ENCODE peak calls at places on chromosomes 5 and 9, in seven cellular contexts. P, E, X, J, M, U and K are unnamed samples.

GRCh38 chr9:88533951-88534455 is 975 bp upstream of the NXNL2 start:
- DNase-seq in P (no peak), E (peak; percentile 25), X (no peak), J (no peak), M (peak; percentile 19), U (no peak), K (peak; percentile 35)

GRCh38 chr5:19555436-19555835 is 432.6 kb downstream of the CDH18 start:
- DNase-seq in P (no peak), E (no peak), X (no peak), J (no peak), M (no peak), U (no peak), K (no peak)

GRCh38 chr5:16464664-16465543 is 696 bp downstream of the ZNF622 start:
- DNase-seq in P (no peak), E (no peak), X (no peak), J (peak; percentile 19), M (peak; percentile 6), U (no peak), K (no peak)

GRCh38 chr9:123309611-123310010 is 41.2 kb upstream of the STRBP start:
- DNase-seq in P (no peak), E (no peak), X (peak; percentile 41), J (no peak), M (no peak), U (no peak), K (no peak)

GRCh38 chr9:134564431-134565170 is 77.0 kb upstream of the COL5A1 start:
- DNase-seq in P (no peak), E (no peak), X (no peak), J (peak; percentile 80), M (no peak), U (no peak), K (no peak)

GRCh38 chr9:134325096-134325812 is 1.0 kb upstream of the RXRA start:
- DNase-seq in P (no peak), E (peak; percentile 63), X (no peak), J (peak; percentile 58), M (peak; percentile 42), U (peak; percentile 59), K (no peak)

GRCh38 chr9:84343111-84343521 is 2.6 kb upstream of the SLC28A3 start:
- DNase-seq in P (no peak), E (peak; percentile 84), X (no peak), J (peak; percentile 71), M (no peak), U (no peak), K (no peak)

GRCh38 chr9:129623331-129623730 is 2.4 kb upstream of the C9orf50 start:
- DNase-seq in P (no peak), E (no peak), X (no peak), J (peak; percentile 84), M (no peak), U (no peak), K (no peak)

GRCh38 chr5:124704594-124705284 is 41.7 kb downstream of the ZNF608 start:
- DNase-seq in P (no peak), E (no peak), X (no peak), J (no peak), M (no peak), U (no peak), K (no peak)

GRCh38 chr9:111975709-111976108 is 79.1 kb downstream of the UGCG start:
- DNase-seq in P (peak; percentile 32), E (no peak), X (peak; percentile 22), J (no peak), M (no peak), U (no peak), K (no peak)

GRCh38 chr5:170353011-170353890 is 35.9 kb downstream of the KCNMB1 start:
- DNase-seq in P (no peak), E (peak; percentile 52), X (no peak), J (no peak), M (no peak), U (no peak), K (no peak)

GRCh38 chr9:18163146-18163545 is 310.8 kb upstream of the ADAMTSL1 start:
- DNase-seq in P (no peak), E (no peak), X (no peak), J (no peak), M (no peak), U (no peak), K (no peak)

GRCh38 chr9:96885424-96885823 is 31.1 kb upstream of the ZNF782 start:
- DNase-seq in P (no peak), E (no peak), X (no peak), J (no peak), M (no peak), U (no peak), K (no peak)

GRCh38 chr5:14491015-14491414 is 90.6 kb upstream of the OTULINL start:
- DNase-seq in P (no peak), E (no peak), X (no peak), J (no peak), M (no peak), U (no peak), K (no peak)

GRCh38 chr5:96332535-96333396 is 100.3 kb downstream of the PCSK1 start:
- DNase-seq in P (no peak), E (no peak), X (peak; percentile 76), J (no peak), M (no peak), U (no peak), K (no peak)

GRCh38 chr5:95631991-95632675 is 12.2 kb downstream of the GPR150 start:
- DNase-seq in P (no peak), E (no peak), X (no peak), J (peak; percentile 33), M (peak; percentile 68), U (no peak), K (no peak)

GRCh38 chr5:35316611-35317307 is 86.5 kb upstream of the PRLR start:
- DNase-seq in P (no peak), E (no peak), X (no peak), J (no peak), M (no peak), U (no peak), K (no peak)

GRCh38 chr5:3694819-3695218 is 99.2 kb downstream of the IRX1 start:
- DNase-seq in P (no peak), E (no peak), X (no peak), J (no peak), M (no peak), U (no peak), K (no peak)

GRCh38 chr5:142621227-142621626 is 64.7 kb downstream of the FGF1 start:
- DNase-seq in P (no peak), E (no peak), X (no peak), J (peak; percentile 72), M (no peak), U (no peak), K (no peak)

GRCh38 chr5:159678800-159679392 is 237.4 kb upstream of the ADRA1B start:
- DNase-seq in P (no peak), E (no peak), X (no peak), J (no peak), M (no peak), U (no peak), K (no peak)

GRCh38 chr5:164921722-164922121 is 1416.3 kb downstream of the MAT2B start:
- DNase-seq in P (no peak), E (no peak), X (no peak), J (no peak), M (no peak), U (no peak), K (no peak)

GRCh38 chr5:148969291-148969690 is 93.6 kb downstream of the SH3TC2 start:
- DNase-seq in P (no peak), E (no peak), X (no peak), J (no peak), M (no peak), U (no peak), K (no peak)

GRCh38 chr5:96875805-96876291 is 452 bp upstream of the ERAP2 start:
- DNase-seq in P (no peak), E (no peak), X (no peak), J (no peak), M (no peak), U (no peak), K (no peak)

GRCh38 chr5:141850183-141850768 is 27.9 kb downstream of the PCDH1 start:
- DNase-seq in P (no peak), E (peak; percentile 48), X (no peak), J (peak; percentile 21), M (no peak), U (no peak), K (peak; percentile 65)

GRCh38 chr9:114504341-114505186 is 709 bp downstream of the WHRN start:
- DNase-seq in P (peak; percentile 18), E (peak; percentile 51), X (no peak), J (no peak), M (peak; percentile 42), U (peak; percentile 70), K (peak; percentile 62)

DNA sequence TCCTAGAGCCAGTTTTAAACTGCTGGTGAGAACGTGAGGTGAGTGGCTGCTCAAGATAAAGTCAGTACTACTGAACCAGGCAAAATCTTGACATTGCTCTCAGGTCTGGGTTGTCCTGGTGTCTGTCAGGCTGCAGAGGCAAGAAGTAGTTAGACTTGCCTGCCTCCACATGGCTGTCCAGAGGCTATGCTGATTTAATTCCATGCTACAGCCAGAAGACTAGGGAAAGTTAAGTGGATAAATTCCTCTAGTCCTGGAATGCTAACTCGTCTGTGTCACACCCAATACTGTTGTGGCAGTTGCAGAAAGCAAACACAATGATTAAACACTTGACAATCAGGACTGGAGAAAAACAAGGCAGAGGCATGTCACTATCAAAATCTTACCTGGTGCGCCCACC is 118.9 kb downstream of the ACER2 start:
- DNase-seq in P (no peak), E (peak; percentile 43), X (no peak), J (no peak), M (no peak), U (no peak), K (no peak)
- TF ChIP-seq CTCF in P (no peak), E (no peak), X (no peak), J (no peak), M (no peak), U (no peak), K (no peak)

GRCh38 chr5:84255318-84255717 is 129.4 kb downstream of the EDIL3 start:
- DNase-seq in P (peak; percentile 47), E (no peak), X (no peak), J (peak; percentile 76), M (peak; percentile 31), U (no peak), K (no peak)
- TF ChIP-seq CTCF in P (peak; percentile 43), E (peak; percentile 41), X (peak; percentile 39), J (peak; percentile 56), M (peak; percentile 17), U (peak; percentile 6), K (no peak)

DNA sequence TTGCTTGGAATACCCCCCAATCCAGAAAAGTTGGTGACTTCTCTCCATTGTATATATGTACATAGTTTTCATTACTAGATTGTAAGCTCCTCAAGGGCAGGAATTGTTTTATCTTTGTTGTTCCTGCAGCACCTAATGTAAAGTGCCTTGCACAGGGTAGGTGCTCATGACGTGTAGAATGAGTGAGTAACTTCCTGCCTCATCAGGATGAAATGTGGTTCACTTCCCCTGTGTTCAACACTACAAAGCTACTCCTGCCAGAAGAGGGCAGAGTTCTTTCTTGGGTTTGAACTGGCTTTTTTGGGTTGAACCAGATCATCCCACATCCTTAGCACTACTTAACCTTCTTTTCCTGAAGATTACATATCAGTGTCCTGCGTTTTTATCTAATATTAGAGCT is 23.9 kb downstream of the GTF3C4 start:
- DNase-seq in P (no peak), E (no peak), X (no peak), J (no peak), M (no peak), U (no peak), K (no peak)
- TF ChIP-seq CTCF in P (peak; percentile 24), E (peak; percentile 7), X (peak; percentile 39), J (no peak), M (peak; percentile 14), U (no peak), K (peak; percentile 23)

DNA sequence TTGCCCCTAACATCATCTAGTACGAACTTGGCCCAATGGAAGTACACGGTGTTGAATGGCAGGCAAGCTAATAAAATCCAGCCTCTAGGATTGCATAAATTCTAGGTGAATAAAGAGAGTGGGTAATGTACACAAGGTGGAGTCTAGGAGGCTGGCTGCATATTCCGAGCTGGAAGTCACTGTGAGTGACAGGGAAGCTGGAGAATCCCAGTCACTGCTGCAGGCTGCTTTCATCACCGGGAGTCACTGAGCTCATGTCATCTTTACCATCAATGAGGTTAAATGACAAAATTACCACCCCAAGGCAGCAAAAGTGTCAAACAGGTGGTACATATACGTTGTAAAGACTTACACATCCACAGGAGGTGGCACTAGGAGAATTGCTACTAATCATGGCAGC is 91.3 kb upstream of the HMHB1 start:
- DNase-seq in P (no peak), E (no peak), X (no peak), J (no peak), M (no peak), U (no peak), K (no peak)
- TF ChIP-seq CTCF in P (no peak), E (no peak), X (no peak), J (no peak), M (no peak), U (no peak), K (no peak)